ENCODE peak calls at places on chromosomes 4 and X, in four cellular contexts. R is A673, S is upper lobe of right lung, K is left lung. E is an unnamed sample.

GRCh38 chrX:45517090-45517973 is 316.7 kb upstream of the DIPK2B start:
- DNase-seq in K (no peak), S (no peak), R (peak; percentile 49), E (no peak)

GRCh38 chr4:85842540-85842939 is 367.6 kb downstream of the ARHGAP24 start:
- DNase-seq in S (no peak), R (no peak), K (peak; percentile 44), E (peak; percentile 46)

GRCh38 chrX:13689519-13690211 is 737 bp downstream of the RAB9A start:
- DNase-seq in S (no peak), R (peak; percentile 21), K (no peak), E (no peak)

GRCh38 chrX:21412029-21412428 is 37.8 kb downstream of the CNKSR2 start:
- DNase-seq in R (no peak), S (no peak), K (no peak), E (no peak)

GRCh38 chrX:47129879-47130358 is 14.6 kb downstream of the NDUFB11 start:
- DNase-seq in S (no peak), K (no peak), R (no peak), E (no peak)

GRCh38 chrX:70769659-70770232 is 138.8 kb downstream of the TEX11 start:
- DNase-seq in K (no peak), R (peak; percentile 12), S (no peak), E (no peak)

GRCh38 chr4:41185614-41186609 is 28.4 kb downstream of the APBB2 start:
- DNase-seq in S (no peak), R (no peak), K (no peak), E (no peak)

GRCh38 chr4:159455675-159456235 is 352.9 kb downstream of the RAPGEF2 start:
- DNase-seq in S (no peak), K (no peak), R (peak; percentile 79), E (no peak)

GRCh38 chrX:74382613-74383012 is 38.7 kb upstream of the SLC16A2 start:
- DNase-seq in S (peak; percentile 68), K (peak; percentile 67), R (peak; percentile 79), E (peak; percentile 63)

GRCh38 chrX:134186362-134187121 is 50.4 kb upstream of the CCDC160 start:
- DNase-seq in R (no peak), K (no peak), S (no peak), E (no peak)

GRCh38 chrX:12304261-12304660 is 166.0 kb downstream of the FRMPD4 start:
- DNase-seq in S (no peak), K (no peak), R (peak; percentile 1), E (no peak)

GRCh38 chrX:113274345-113274744 is 433.7 kb upstream of the AMOT start:
- DNase-seq in S (no peak), R (no peak), K (no peak), E (no peak)

GRCh38 chrX:108219949-108220601 is 128.5 kb downstream of the ATG4A start:
- DNase-seq in R (no peak), K (no peak), S (no peak), E (no peak)

GRCh38 chrX:134692990-134693389 is 34.7 kb upstream of the PLAC1 start:
- DNase-seq in S (no peak), R (no peak), K (no peak), E (no peak)

GRCh38 chrX:72020204-72020603 is 109.6 kb downstream of the NHSL2 start:
- DNase-seq in S (no peak), K (no peak), R (no peak), E (no peak)

GRCh38 chrX:130084651-130085237 is 25.6 kb downstream of the ELF4 start:
- DNase-seq in R (no peak), K (no peak), S (no peak), E (no peak)

GRCh38 chrX:139077303-139078131 is 366.0 kb upstream of the FGF13 start:
- DNase-seq in K (no peak), R (peak; percentile 74), S (no peak), E (no peak)

GRCh38 chr4:112817933-112818921 is 181.3 kb downstream of the LARP7 start:
- DNase-seq in S (peak; percentile 73), R (peak; percentile 81), K (peak; percentile 49), E (peak; percentile 54)

GRCh38 chr4:129598582-129598981 is 502.6 kb downstream of the C4orf33 start:
- DNase-seq in K (no peak), S (no peak), R (no peak), E (no peak)

GRCh38 chrX:21745756-21746155 is 12.2 kb downstream of the SMPX start:
- DNase-seq in S (no peak), K (no peak), R (peak; percentile 52), E (no peak)

GRCh38 chr4:30744386-30744785 is 24.2 kb downstream of the PCDH7 start:
- DNase-seq in R (no peak), K (no peak), S (no peak), E (no peak)

GRCh38 chrX:123731258-123731986 is 1.4 kb downstream of the THOC2 start:
- DNase-seq in R (peak; percentile 30), S (peak; percentile 66), K (peak; percentile 45), E (peak; percentile 59)

GRCh38 chr4:150771374-150771773 is 189.4 kb downstream of the MAB21L2 start:
- DNase-seq in K (no peak), S (no peak), R (no peak), E (no peak)

GRCh38 chr4:16750882-16751642 is 147.4 kb downstream of the LDB2 start:
- DNase-seq in K (no peak), R (no peak), S (no peak), E (no peak)

GRCh38 chr4:142405021-142405991 is 440.8 kb downstream of the INPP4B start:
- DNase-seq in K (peak; percentile 45), R (peak; percentile 96), S (no peak), E (peak; percentile 40)

GRCh38 chrX:152895724-152896420 is 2.0 kb upstream of the ZNF185 start:
- DNase-seq in R (no peak), K (peak; percentile 44), S (no peak), E (no peak)

GRCh38 chr4:153684182-153685073 is at the start of gene TLR2:
- DNase-seq in K (peak; percentile 91), S (peak; percentile 94), R (peak; percentile 14), E (peak; percentile 93)

GRCh38 chr4:14169460-14169859 is 541.9 kb upstream of the BOD1L1 start:
- DNase-seq in K (no peak), R (no peak), S (no peak), E (no peak)

GRCh38 chr4:38160487-38161207 is 200.4 kb downstream of the PTTG2 start:
- DNase-seq in R (peak; percentile 55), S (no peak), K (no peak), E (no peak)

GRCh38 chrX:150455220-150455618 is 92.1 kb downstream of the MAMLD1 start:
- DNase-seq in K (no peak), R (no peak), S (no peak), E (no peak)

GRCh38 chr4:126851391-126851790 is 781.4 kb upstream of the INTU start:
- DNase-seq in S (no peak), K (no peak), R (peak; percentile 3), E (no peak)

GRCh38 chrX:47483310-47484268 is 567 bp upstream of the ZNF41 start:
- DNase-seq in R (peak; percentile 24), S (peak; percentile 58), K (peak; percentile 39), E (peak; percentile 44)

GRCh38 chr4:38621004-38621684 is 42.9 kb upstream of the KLF3 start:
- DNase-seq in R (peak; percentile 43), K (peak; percentile 51), S (no peak), E (no peak)

GRCh38 chr4:104897297-104897645 is 249.4 kb upstream of the TET2 start:
- DNase-seq in S (no peak), R (no peak), K (no peak), E (no peak)

DNA sequence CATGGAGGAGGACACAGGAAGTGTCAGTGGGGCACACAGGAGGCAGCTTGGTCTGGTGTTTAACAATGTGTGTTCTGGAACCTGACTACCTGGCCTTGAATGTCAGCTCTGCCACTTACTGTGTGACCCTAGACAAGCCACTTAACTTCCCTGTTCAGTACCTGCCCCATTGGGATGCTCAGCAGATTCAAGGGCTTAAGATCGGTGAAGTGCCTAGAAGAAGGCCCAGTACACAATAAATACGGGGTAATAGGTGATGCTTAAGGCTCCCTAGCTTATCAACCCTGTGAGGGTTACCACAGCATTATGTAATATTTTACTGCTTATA is 1.6 kb upstream of the CHIC2 start:
- DNase-seq in R (no peak), S (no peak), K (no peak), E (no peak)
- H3K4me1 ChIP-seq in R (peaks cover 4% of the 10 kb centered on the region), S (peaks cover 32% of the 10 kb centered on the region), K (peaks cover 32% of the 10 kb centered on the region), E (peaks cover 39% of the 10 kb centered on the region)

DNA sequence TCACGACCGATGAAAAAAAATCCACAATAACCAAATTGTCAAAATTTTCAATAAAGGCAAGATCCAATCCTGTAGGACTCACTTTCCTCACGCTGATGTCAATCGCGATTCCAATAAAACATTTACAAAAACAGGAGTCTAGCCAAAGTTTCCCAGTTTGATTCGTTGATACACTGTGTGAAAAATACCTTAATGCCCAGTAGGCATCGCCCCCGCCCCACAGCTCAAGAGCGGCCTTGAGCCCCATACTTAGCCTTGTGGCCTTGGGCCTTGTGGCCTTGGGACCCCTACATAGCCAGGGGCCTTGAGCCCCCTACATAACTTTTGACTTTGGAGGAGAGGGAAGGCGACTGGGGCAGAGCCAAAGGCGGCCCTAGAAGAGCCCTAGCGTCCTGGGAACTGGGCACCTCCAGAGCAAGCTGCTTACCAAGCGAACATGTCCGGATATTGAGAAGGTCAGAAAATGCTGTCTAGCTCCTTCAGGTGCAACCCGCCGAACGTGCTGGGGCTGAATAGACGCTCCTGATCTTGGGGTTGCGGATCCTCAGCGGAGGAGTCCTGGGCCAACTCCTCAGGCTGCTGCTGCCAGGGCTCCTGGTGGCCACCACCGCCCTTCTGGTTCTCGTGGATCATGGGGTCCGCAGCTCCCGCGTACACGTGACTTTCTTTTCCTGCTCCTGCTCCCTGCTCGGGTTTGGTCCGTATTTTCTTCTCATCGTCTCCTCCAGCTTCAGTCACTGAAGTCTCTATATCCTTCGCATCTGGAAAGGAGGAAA is 62.9 kb downstream of the RHOXF2B start:
- DNase-seq in R (no peak), S (no peak), K (no peak), E (no peak)
- H3K27me3 ChIP-seq in R (peaks cover 55% of the 10 kb centered on the region), S (peaks cover 24% of the 10 kb centered on the region), K (peaks cover 59% of the 10 kb centered on the region), E (peaks cover 18% of the 10 kb centered on the region)

GRCh38 chr4:163335384-163335783 is 3.0 kb upstream of the NPY1R start:
- DNase-seq in S (no peak), K (no peak), R (no peak), E (no peak)

GRCh38 chr4:163330828-163331628 is 1.4 kb downstream of the NPY1R start:
- DNase-seq in R (peak; percentile 47), S (no peak), K (no peak), E (no peak)

GRCh38 chr4:163331629-163332360 is 601 bp downstream of the NPY1R start:
- DNase-seq in K (no peak), S (peak; percentile 66), R (peak; percentile 50), E (peak; percentile 46)

GRCh38 chr4:163332526-163333405 is at the start of gene NPY1R:
- DNase-seq in S (peak; percentile 82), R (peak; percentile 91), K (peak; percentile 68), E (peak; percentile 67)
- H3K27ac ChIP-seq in S (no peak within 1 kb of the TSS), R (peak within 1 kb of the TSS; percentile 76), K (no peak within 1 kb of the TSS), E (no peak within 1 kb of the TSS)

DNA sequence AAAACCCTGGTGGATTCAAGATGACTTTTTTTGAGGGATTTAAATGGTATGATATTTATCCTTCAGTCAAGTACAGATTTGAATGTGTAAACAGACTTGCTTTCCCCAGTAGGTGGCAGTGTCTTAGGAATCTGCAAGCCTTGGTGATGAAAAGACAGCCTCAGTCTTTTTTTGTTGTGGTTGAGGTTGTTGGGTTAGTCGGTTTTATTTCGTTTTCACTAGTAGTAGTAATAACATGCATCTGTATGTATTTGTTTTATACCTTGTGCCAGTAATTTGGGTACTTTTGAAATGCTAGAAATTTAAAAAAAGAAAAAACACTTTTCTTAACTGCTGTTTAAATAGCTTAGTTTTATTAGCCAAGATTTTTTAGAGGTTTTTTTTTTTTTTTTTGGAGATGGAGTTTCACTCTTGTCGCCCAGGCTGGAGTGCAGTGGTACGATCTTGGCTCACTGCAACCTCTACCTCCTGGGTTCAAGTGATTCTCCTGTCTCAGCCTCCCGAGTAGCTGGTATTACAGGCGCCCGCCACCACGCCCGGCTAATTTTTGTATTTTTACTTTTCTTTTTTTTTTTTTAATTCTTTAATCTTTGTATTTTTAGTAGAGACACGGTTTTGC is 39.2 kb downstream of the COPS4 start:
- DNase-seq in K (no peak), R (peak; percentile 72), S (no peak), E (no peak)
- H3K4me1 ChIP-seq in K (no peaks in the 10 kb centered on the region), R (no peaks in the 10 kb centered on the region), S (peaks cover 4% of the 10 kb centered on the region), E (peaks cover 3% of the 10 kb centered on the region)